ENCODE peak calls at places on chromosome 17, in nine cellular contexts. P is GM23338, C is GM12891, L is transverse colon, F is vagina, S is endothelial cell of umbilical vein, Z is HCT116, Y is spleen, O is HL-60. U is an unnamed sample.

GRCh38 chr17:79388556-79389295 is 222.1 kb downstream of the RBFOX3 start:
- DNase-seq in P (peak), C (peak), L (peak), F (no peak), S (peak), Z (peak), Y (peak), O (peak), U (peak)

GRCh38 chr17:42877037-42877436 is 23.6 kb upstream of the G6PC1 start:
- DNase-seq in P (no peak), C (no peak), L (no peak), F (no peak), S (no peak), Z (no peak), Y (no peak), O (no peak), U (no peak)

GRCh38 chr17:36657763-36658490 is 56.5 kb downstream of the MRM1 start:
- DNase-seq in P (peak), C (peak), L (peak), F (no peak), S (no peak), Z (no peak), Y (no peak), O (no peak), U (peak)

GRCh38 chr17:59800530-59800942 is 92.2 kb downstream of the TUBD1 start:
- DNase-seq in P (no peak), C (no peak), L (no peak), F (no peak), S (no peak), Z (peak), Y (no peak), O (no peak), U (no peak)

GRCh38 chr17:27756467-27757371 is 43.6 kb downstream of the NOS2 start:
- DNase-seq in P (peak), C (no peak), L (peak), F (no peak), S (peak), Z (peak), Y (no peak), O (peak), U (no peak)

GRCh38 chr17:67671492-67671891 is 46.2 kb upstream of the NOL11 start:
- DNase-seq in P (no peak), C (no peak), L (no peak), F (no peak), S (peak), Z (no peak), Y (no peak), O (no peak), U (no peak)

GRCh38 chr17:74512624-74513084 is 18.6 kb downstream of the CD300LB start:
- DNase-seq in P (no peak), C (no peak), L (no peak), F (no peak), S (no peak), Z (no peak), Y (no peak), O (peak), U (no peak)

GRCh38 chr17:51128089-51128488 is 7.4 kb upstream of the SPAG9 start:
- DNase-seq in P (peak), C (no peak), L (no peak), F (no peak), S (no peak), Z (peak), Y (no peak), O (no peak), U (no peak)

GRCh38 chr17:5413682-5414081 is 5.8 kb downstream of the NUP88 start:
- DNase-seq in P (no peak), C (no peak), L (no peak), F (no peak), S (peak), Z (peak), Y (no peak), O (no peak), U (no peak)

GRCh38 chr17:13885953-13886889 is 183.1 kb upstream of the COX10 start:
- DNase-seq in P (no peak), C (no peak), L (no peak), F (no peak), S (no peak), Z (no peak), Y (no peak), O (no peak), U (no peak)

GRCh38 chr17:263271-263670 is 81.8 kb upstream of the DOC2B start:
- DNase-seq in P (no peak), C (no peak), L (no peak), F (no peak), S (no peak), Z (no peak), Y (peak), O (no peak), U (no peak)

GRCh38 chr17:69606142-69606800 is 191.8 kb downstream of the MAP2K6 start:
- DNase-seq in P (no peak), C (no peak), L (no peak), F (no peak), S (no peak), Z (no peak), Y (no peak), O (no peak), U (no peak)

GRCh38 chr17:69607162-69607834 is 192.8 kb downstream of the MAP2K6 start:
- DNase-seq in P (peak), C (peak), L (peak), F (no peak), S (peak), Z (peak), Y (peak), O (peak), U (no peak)

GRCh38 chr17:69609495-69610315 is 195.2 kb downstream of the MAP2K6 start:
- DNase-seq in P (peak), C (no peak), L (no peak), F (no peak), S (peak), Z (peak), Y (no peak), O (no peak), U (no peak)

GRCh38 chr17:69608114-69608513 is 193.6 kb downstream of the MAP2K6 start:
- DNase-seq in P (no peak), C (no peak), L (no peak), F (no peak), S (no peak), Z (no peak), Y (no peak), O (no peak), U (no peak)

GRCh38 chr17:69608808-69609494 is 194.5 kb downstream of the MAP2K6 start:
- DNase-seq in P (no peak), C (no peak), L (no peak), F (no peak), S (peak), Z (no peak), Y (no peak), O (no peak), U (no peak)
- TF ChIP-seq POLR2AphosphoS5 in P (no peak), C (no peak), L (no peak), F (no peak), S (no peak), Z (no peak), Y (no peak), O (no peak), U (no peak)

DNA sequence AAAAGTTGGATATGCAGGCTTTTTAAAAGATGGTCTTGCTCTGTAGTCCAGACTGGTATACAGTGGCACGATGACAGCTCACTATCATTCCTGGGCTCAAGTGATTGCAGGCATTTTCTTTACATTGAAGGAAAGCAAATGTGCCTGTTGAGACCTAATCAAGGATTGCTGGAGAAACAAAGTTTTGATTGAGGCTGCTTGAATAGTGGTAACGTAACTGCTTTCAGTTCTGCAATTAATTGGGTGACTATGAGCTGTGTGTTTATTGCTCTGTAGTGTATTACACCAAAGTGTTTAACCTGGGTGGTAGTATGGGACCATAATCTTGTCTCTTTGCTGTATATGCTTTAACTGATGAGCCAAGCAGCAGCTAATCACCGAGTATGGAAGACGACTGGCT is 2.3 kb downstream of the UBB start:
- DNase-seq in P (no peak), C (no peak), L (no peak), F (no peak), S (no peak), Z (no peak), Y (no peak), O (no peak), U (no peak)
- TF ChIP-seq POLR2AphosphoS5 in P (no peak), C (peak), L (no peak), F (no peak), S (no peak), Z (peak), Y (no peak), O (no peak), U (peak)

GRCh38 chr17:39205112-39205526 is 5.0 kb downstream of the RPL19 start:
- DNase-seq in P (no peak), C (no peak), L (no peak), F (no peak), S (no peak), Z (no peak), Y (no peak), O (no peak), U (no peak)
- TF ChIP-seq POLR2AphosphoS5 in P (no peak), C (peak), L (no peak), F (no peak), S (no peak), Z (no peak), Y (peak), O (peak), U (peak)

DNA sequence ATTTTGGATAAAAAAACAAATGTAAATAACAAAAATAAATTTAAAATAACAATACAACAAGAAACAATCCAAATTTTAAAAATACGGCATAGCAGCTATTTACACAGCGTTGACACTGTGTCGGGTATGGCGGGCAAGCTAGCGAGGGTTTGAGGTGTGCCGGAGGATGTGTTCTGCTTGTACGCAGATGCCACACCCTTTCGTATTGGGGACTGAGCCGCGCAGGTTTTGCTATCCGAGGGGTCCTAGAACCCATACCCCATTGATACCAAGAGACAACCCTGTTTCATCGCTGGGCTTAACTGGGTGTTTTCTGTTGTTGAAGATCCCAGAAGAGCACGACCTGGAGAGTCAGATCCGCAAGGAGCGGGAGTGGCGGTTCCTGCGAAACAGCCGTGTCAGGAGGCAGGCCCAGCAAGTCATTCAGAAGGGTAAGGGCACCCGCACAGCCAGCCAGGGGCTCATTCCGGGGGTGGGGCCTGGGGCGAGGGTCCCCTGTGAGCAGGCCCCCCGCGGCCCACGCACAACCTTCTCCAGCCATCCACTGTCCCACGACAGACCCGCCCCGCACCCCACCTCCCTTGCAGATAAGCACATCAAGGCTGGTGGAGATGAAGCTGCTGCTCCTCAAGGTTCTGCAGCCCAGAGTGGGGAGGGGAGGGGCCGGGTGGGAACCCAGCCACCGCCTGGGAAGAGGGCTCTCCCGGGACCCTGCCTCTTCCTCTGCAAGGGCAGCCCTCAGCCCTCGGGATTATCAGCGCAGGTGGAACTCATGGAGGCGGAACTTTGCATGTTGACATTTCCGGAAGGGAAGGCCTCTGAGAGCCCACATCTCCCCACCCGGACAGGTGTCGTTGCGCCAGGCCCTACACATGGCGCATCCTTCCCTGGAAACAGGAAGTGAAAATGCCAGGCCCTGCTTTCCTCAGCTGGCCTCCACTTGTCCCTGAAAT is 51.2 kb upstream of the CHMP6 start:
- DNase-seq in P (no peak), C (no peak), L (no peak), F (no peak), S (no peak), Z (no peak), Y (peak), O (no peak), U (no peak)
- TF ChIP-seq POLR2AphosphoS5 in P (no peak), C (no peak), L (no peak), F (no peak), S (no peak), Z (no peak), Y (peak), O (no peak), U (no peak)

DNA sequence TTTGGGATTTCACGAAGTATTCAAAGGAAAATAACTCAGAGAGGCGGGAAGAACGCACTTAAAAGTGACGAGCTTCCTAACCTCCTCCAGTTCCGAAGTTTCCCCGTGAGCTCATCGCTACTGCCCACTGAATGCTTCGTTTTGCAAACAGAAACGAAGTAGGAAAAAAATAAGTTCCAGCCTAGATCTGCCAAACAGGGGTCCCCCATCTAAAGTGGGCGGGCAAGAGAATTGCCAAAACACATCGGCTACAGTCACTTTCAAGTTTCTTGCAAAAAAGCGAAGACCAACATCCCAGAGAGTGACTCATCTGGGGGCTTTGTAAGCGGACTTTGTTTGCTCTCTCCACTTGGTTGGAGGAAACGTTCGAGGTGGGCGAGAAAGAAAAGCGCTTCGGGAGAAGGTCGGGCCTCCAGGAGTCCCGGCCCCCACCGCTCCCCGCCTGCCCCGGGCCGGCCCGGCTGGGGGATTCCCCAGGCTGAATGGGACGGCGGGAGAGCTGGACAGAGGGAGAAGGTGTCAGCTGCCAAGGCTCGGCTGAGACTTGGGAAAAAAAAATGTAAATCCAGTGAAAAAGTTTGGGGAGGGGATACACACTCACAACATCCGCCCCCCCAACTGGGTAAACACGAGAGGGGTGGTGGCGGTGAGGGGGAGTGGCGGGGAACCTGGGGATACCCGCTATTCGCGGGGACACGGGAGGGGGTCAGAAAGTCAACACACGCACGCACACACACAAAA is 1.0 kb downstream of the VEZF1 start:
- DNase-seq in P (peak), C (no peak), L (peak), F (no peak), S (peak), Z (no peak), Y (peak), O (no peak), U (no peak)
- TF ChIP-seq POLR2AphosphoS5 in P (no peak), C (no peak), L (peak), F (peak), S (peak), Z (no peak), Y (peak), O (no peak), U (no peak)

DNA sequence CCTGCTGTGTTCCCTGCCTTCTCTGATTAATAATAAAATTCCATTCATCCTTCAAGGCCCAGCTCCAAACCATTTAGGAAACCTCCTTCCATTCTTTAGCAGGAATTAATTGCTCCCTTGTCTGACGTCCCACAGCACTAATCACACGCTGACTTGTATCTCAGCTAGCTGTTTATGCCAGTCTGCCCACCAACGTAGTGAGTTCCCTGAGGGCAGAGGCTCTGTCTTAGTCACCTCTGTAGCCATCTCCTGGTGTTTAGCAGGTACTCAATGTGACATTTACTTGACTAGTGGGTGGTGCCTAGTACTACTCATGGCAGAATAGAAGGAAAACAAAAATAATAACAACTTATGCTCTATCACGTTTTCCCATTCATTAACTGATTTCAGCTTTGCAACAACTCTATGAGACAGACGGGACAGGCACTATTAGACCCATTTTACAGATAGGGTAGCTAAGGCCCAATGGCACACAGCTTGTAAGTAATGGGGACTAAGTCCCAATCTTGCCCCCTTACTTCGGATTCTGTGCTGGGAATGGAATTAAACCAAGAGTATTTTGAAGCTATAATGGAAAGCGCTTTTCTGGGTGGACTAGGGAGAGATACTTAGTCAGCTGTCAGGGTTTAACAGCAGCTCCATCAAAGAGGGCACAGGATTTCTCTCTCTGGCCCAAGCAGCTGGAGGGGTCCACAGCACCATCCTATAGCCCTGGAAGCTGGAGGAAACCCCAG is 931 bp upstream of the WIPF2 start:
- DNase-seq in P (no peak), C (no peak), L (no peak), F (no peak), S (no peak), Z (no peak), Y (no peak), O (no peak), U (no peak)
- TF ChIP-seq POLR2AphosphoS5 in P (no peak), C (no peak), L (no peak), F (no peak), S (no peak), Z (no peak), Y (no peak), O (no peak), U (no peak)

GRCh38 chr17:8826808-8827435 is 27.8 kb upstream of the MFSD6L start:
- DNase-seq in P (no peak), C (no peak), L (no peak), F (peak), S (no peak), Z (no peak), Y (no peak), O (no peak), U (no peak)
- TF ChIP-seq POLR2AphosphoS5 in P (no peak), C (peak), L (no peak), F (no peak), S (no peak), Z (no peak), Y (no peak), O (no peak), U (peak)

DNA sequence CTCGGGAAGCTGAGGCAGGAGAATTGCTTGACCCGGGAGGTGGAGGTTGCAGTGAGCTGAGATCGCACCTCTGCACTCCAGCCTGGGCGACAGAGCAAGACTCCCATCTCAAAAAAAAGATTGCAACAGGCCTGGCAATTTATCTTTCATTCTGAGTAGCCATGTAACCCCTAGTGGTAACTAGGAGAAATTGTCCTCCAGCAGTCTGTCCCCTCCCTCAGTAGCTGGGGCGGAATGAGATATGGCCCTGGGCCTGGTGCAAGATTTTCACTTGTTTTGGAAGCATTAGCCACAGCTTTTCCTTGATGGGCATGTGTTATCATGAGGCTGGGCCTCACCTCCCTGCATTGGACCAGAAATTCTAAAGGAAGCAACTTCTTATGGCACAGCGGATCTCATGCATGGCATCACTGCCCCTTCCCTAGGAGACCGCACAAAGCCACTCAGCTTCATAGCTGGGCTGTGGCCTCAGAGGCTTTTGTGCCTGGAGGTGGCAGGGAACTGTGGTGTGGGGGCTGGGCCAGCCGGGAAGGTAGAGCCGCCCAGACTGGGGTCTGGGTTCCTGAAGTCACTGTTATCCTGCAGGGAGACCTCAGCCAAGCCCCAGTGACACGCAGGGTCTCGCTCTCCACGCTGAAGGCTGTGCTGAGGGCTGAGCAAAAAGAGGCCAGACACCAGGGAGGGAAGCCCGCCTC is 13.4 kb downstream of the NATD1 start:
- DNase-seq in P (peak), C (peak), L (no peak), F (no peak), S (no peak), Z (no peak), Y (no peak), O (peak), U (no peak)
- TF ChIP-seq POLR2AphosphoS5 in P (no peak), C (no peak), L (no peak), F (no peak), S (no peak), Z (no peak), Y (no peak), O (no peak), U (no peak)

GRCh38 chr17:6474906-6475305 is 30.7 kb downstream of the PIMREG start:
- DNase-seq in P (no peak), C (no peak), L (no peak), F (no peak), S (no peak), Z (no peak), Y (no peak), O (no peak), U (no peak)

GRCh38 chr17:6472517-6472916 is 28.3 kb downstream of the PIMREG start:
- DNase-seq in P (no peak), C (no peak), L (no peak), F (no peak), S (no peak), Z (no peak), Y (no peak), O (no peak), U (no peak)

GRCh38 chr17:6474376-6474775 is 30.1 kb downstream of the PIMREG start:
- DNase-seq in P (no peak), C (no peak), L (no peak), F (no peak), S (no peak), Z (no peak), Y (no peak), O (no peak), U (no peak)

GRCh38 chr17:6471531-6472465 is 27.5 kb downstream of the PIMREG start:
- DNase-seq in P (peak), C (no peak), L (no peak), F (no peak), S (peak), Z (no peak), Y (no peak), O (no peak), U (no peak)

GRCh38 chr17:6473128-6473767 is 29.0 kb downstream of the PIMREG start:
- DNase-seq in P (peak), C (peak), L (peak), F (no peak), S (peak), Z (peak), Y (peak), O (peak), U (peak)
- TF ChIP-seq POLR2AphosphoS5 in P (no peak), C (no peak), L (no peak), F (no peak), S (no peak), Z (no peak), Y (peak), O (no peak), U (no peak)

GRCh38 chr17:56902350-56902749 is 11.5 kb downstream of the TRIM25 start:
- DNase-seq in P (no peak), C (no peak), L (no peak), F (no peak), S (peak), Z (no peak), Y (no peak), O (no peak), U (no peak)
- TF ChIP-seq POLR2AphosphoS5 in P (no peak), C (peak), L (no peak), F (no peak), S (peak), Z (no peak), Y (no peak), O (no peak), U (no peak)